ENCODE peak calls at places on chromosome 3, in ten cellular contexts. I, M, J, W, Q, D, Z, Y, O and B are unnamed samples.

GRCh38 chr3:151371531-151371930 is 13.0 kb downstream of the P2RY12 start:
- DNase-seq in O (peak; percentile 15), Z (no peak), I (no peak), M (no peak), J (no peak), Y (no peak), W (no peak), Q (no peak), D (no peak), B (no peak)

GRCh38 chr3:37703633-37704032 is 158.0 kb upstream of the CTDSPL start:
- DNase-seq in I (no peak), Y (no peak), O (no peak), M (no peak), W (no peak), Z (no peak), J (no peak), D (no peak), Q (no peak), B (no peak)

GRCh38 chr3:99934984-99935797 is 117.5 kb downstream of the CMSS1 start:
- DNase-seq in M (no peak), W (no peak), Q (no peak), D (no peak), Y (no peak), I (no peak), J (no peak), Z (no peak), O (peak; percentile 57), B (no peak)

GRCh38 chr3:20669675-20670074 is 483.7 kb upstream of the SGO1 start:
- DNase-seq in Q (no peak), I (no peak), J (no peak), Y (no peak), M (no peak), W (no peak), D (no peak), O (no peak), Z (no peak), B (no peak)

GRCh38 chr3:169835533-169835932 is 22.8 kb upstream of the LRRC34 start:
- DNase-seq in O (no peak), W (no peak), I (no peak), J (no peak), Y (no peak), Q (no peak), D (no peak), M (no peak), Z (no peak), B (no peak)

GRCh38 chr3:191141728-191142127 is 57.3 kb upstream of the OSTN start:
- DNase-seq in Z (peak; percentile 82), D (no peak), I (no peak), M (no peak), Y (no peak), J (no peak), O (peak; percentile 82), W (no peak), Q (peak; percentile 76), B (no peak)

GRCh38 chr3:62630664-62631063 is 244.6 kb downstream of the CADPS start:
- DNase-seq in Y (no peak), J (no peak), D (no peak), M (no peak), O (no peak), W (no peak), I (no peak), Q (no peak), Z (no peak), B (no peak)

GRCh38 chr3:187802928-187803259 is 57.6 kb upstream of the BCL6 start:
- DNase-seq in J (no peak), Q (no peak), Z (no peak), Y (no peak), O (no peak), D (peak; percentile 65), M (no peak), W (no peak), I (no peak), B (peak; percentile 71)

GRCh38 chr3:122993573-122993972 is 34.0 kb downstream of the SEMA5B start:
- DNase-seq in I (no peak), O (no peak), D (no peak), Y (no peak), J (no peak), W (no peak), Z (no peak), M (no peak), Q (no peak), B (no peak)

DNA sequence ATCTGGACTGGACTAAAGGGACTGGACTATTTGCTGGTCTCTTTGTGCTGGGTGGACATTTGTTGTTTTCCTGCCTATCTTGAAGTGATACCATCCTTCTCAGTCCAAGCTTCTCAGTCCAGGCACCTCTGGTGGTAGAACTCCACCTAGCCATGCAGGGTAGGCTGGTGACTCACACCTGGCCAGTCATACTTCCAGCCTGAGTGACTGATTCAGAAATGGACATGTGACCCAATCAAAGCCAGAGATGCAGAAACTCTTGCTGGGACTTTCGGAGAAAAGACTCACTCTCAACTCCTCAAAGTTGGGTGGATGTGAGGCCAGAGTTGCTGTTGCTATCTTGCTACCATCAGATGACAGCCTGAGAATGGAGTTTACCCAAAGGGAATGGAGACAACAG is 5.6 kb upstream of the ASB14 start:
- DNase-seq in W (peak; percentile 22), Z (no peak), I (no peak), D (no peak), Y (no peak), Q (peak; percentile 59), J (peak; percentile 68), O (peak; percentile 16), M (no peak), B (no peak)
- TF ChIP-seq CTCF in W (no peak), Z (no peak), I (no peak), D (no peak), Y (no peak), Q (peak; percentile 64), J (peak; percentile 36), O (peak; percentile 21), M (no peak), B (no peak)

GRCh38 chr3:127814325-127814781 is 8.0 kb downstream of the MGLL start:
- DNase-seq in Q (no peak), O (no peak), D (no peak), M (no peak), W (no peak), I (no peak), Y (no peak), J (no peak), Z (no peak), B (no peak)
- TF ChIP-seq CTCF in Q (no peak), O (no peak), D (no peak), M (no peak), W (no peak), I (no peak), Y (no peak), J (no peak), Z (no peak), B (no peak)

GRCh38 chr3:52509753-52510328 is 14.7 kb downstream of the STAB1 start:
- DNase-seq in D (no peak), J (no peak), Q (no peak), M (no peak), Y (no peak), Z (no peak), I (no peak), W (no peak), O (no peak), B (no peak)
- TF ChIP-seq CTCF in D (no peak), J (no peak), Q (no peak), M (no peak), Y (no peak), Z (no peak), I (no peak), W (no peak), O (no peak), B (peak; percentile 31)

GRCh38 chr3:124097362-124098120 is 105.6 kb upstream of the ROPN1 start:
- DNase-seq in I (no peak), Z (no peak), O (no peak), Y (no peak), W (no peak), M (no peak), Q (no peak), D (no peak), J (no peak), B (no peak)
- TF ChIP-seq CTCF in I (no peak), Z (no peak), O (no peak), Y (no peak), W (no peak), M (no peak), Q (no peak), D (no peak), J (no peak), B (no peak)

GRCh38 chr3:168248383-168249047 is 152.8 kb upstream of the GOLIM4 start:
- DNase-seq in W (no peak), Z (no peak), Y (no peak), M (no peak), Q (no peak), I (no peak), O (peak; percentile 25), D (peak; percentile 44), J (no peak), B (no peak)

GRCh38 chr3:168249048-168249538 is 153.4 kb upstream of the GOLIM4 start:
- DNase-seq in Z (no peak), W (no peak), I (no peak), Y (no peak), M (no peak), D (peak; percentile 68), Q (no peak), O (peak; percentile 15), J (no peak), B (no peak)

GRCh38 chr3:168251371-168251770 is 155.6 kb upstream of the GOLIM4 start:
- DNase-seq in I (no peak), O (no peak), M (no peak), Y (no peak), W (no peak), Z (no peak), Q (no peak), J (no peak), D (peak; percentile 59), B (peak; percentile 68)

GRCh38 chr3:168250415-168250861 is 154.7 kb upstream of the GOLIM4 start:
- DNase-seq in Y (no peak), J (no peak), I (no peak), W (no peak), D (peak; percentile 28), Q (no peak), M (no peak), O (peak; percentile 4), Z (no peak), B (peak; percentile 48)

DNA sequence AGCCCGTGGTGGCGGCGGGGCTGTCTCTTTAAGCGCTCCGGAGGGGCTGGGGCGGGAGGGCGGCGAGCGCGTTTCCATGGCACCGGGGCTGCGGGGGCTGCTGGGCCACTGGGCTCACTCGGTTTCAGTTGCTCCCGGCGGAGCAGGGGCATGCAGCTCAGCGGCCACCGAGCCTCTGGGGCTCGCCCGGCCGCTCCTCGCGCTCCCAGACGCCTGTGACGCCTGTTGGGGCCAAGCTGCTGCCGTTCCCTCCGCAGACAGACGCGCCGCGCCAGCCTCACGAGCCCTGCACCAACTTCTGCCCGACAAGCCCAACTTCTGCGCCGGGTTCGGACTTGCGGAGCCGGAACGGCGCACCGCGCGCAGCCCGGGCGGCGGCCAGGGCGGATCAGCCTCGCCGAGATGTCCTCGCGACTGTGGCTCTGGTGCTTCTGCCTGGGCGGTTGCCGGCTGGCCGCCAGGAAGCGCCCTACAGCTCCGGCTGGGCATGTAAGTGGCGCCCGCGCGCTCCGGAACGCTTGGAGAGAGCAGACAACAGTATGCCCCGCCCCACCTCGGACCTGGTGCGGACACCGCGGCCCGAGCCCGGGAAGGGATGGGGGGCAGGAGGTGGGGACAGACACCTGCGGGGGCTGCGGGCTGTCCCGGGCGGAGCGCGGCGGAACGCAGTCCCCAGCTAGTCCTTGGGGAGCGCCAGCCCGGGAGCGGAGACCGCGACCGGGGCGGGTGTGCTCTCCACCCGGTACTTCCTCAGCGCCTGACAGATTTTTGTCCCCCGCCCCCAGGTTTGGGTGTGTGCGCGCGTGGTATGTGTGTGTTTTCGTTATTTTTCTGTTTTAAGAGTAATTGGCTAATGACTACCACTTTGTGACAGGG is 154.1 kb upstream of the GOLIM4 start:
- DNase-seq in D (peak; percentile 88), M (peak; percentile 25), J (no peak), Q (peak; percentile 36), Y (no peak), O (peak; percentile 54), Z (peak; percentile 7), I (no peak), W (peak; percentile 59), B (peak; percentile 40)
- TF ChIP-seq CTCF in D (peak; percentile 64), M (no peak), J (peak; percentile 40), Q (peak; percentile 31), Y (no peak), O (no peak), Z (peak; percentile 50), I (no peak), W (no peak), B (peak; percentile 40)